ENCODE peak calls at places on chromosomes 1 and 21, in six cellular contexts. R is stimulated activated CD4-positive, alpha-beta T cell treated with anti-CD3 and anti-CD28 coated beads, Interleukin-4, amount 100 ng/mL, for 48 hours; C is midbrain; S is SK-N-SH; Z is NCI-H460; O is stimulated activated CD8-positive, alpha-beta memory T cell treated with anti-CD3 and anti-CD28 coated beads, Interleukin-15, amount 100 ng/mL, for 4 hours. P is an unnamed sample.

GRCh38 chr1:91735266-91735845 is 150.6 kb downstream of the TGFBR3 start:
- DNase-seq in R (no peak), C (no peak), S (no peak), Z (no peak), O (no peak), P (no peak)

GRCh38 chr1:220221670-220222069 is 50.6 kb downstream of the RAB3GAP2 start:
- DNase-seq in R (no peak), C (no peak), S (no peak), Z (no peak), O (no peak), P (no peak)

GRCh38 chr1:89949991-89950624 is 44.8 kb upstream of the ZNF326 start:
- DNase-seq in R (no peak), C (no peak), S (no peak), Z (no peak), O (no peak), P (no peak)

GRCh38 chr1:87135313-87135712 is 193.4 kb upstream of the LMO4 start:
- DNase-seq in R (no peak), C (peak; percentile 51), S (no peak), Z (no peak), O (no peak), P (no peak)

GRCh38 chr1:160567858-160568682 is 11.2 kb downstream of the CD84 start:
- DNase-seq in R (peak; percentile 66), C (no peak), S (no peak), Z (no peak), O (peak; percentile 72), P (no peak)

GRCh38 chr1:40078512-40079333 is 18.3 kb downstream of the PPT1 start:
- DNase-seq in R (peak; percentile 37), C (peak; percentile 27), S (peak; percentile 70), Z (peak; percentile 63), O (no peak), P (no peak)

GRCh38 chr1:158931055-158931737 is at the start of gene PYHIN1:
- DNase-seq in R (no peak), C (no peak), S (no peak), Z (no peak), O (peak; percentile 8), P (no peak)

GRCh38 chr21:43284238-43284637 is 115.4 kb downstream of the CRYAA start:
- DNase-seq in R (no peak), C (no peak), S (no peak), Z (no peak), O (no peak), P (no peak)

GRCh38 chr1:184770176-184770575 is 15.5 kb upstream of the EDEM3 start:
- DNase-seq in R (no peak), C (no peak), S (no peak), Z (no peak), O (no peak), P (no peak)

GRCh38 chr1:109873278-109874175 is 37.1 kb upstream of the CSF1 start:
- DNase-seq in R (no peak), C (no peak), S (no peak), Z (no peak), O (no peak), P (no peak)

GRCh38 chr1:228697209-228698016 is 37.9 kb upstream of the RHOU start:
- DNase-seq in R (no peak), C (peak; percentile 30), S (peak; percentile 37), Z (peak; percentile 19), O (no peak), P (no peak)

GRCh38 chr1:224733021-224733911 is 117.1 kb downstream of the CNIH3 start:
- DNase-seq in R (no peak), C (no peak), S (peak; percentile 73), Z (no peak), O (no peak), P (no peak)

GRCh38 chr1:206674745-206675175 is 9.9 kb upstream of the MAPKAPK2 start:
- DNase-seq in R (no peak), C (no peak), S (no peak), Z (peak; percentile 38), O (no peak), P (no peak)

GRCh38 chr1:6359568-6360496 is 33.7 kb downstream of the ACOT7 start:
- DNase-seq in R (peak; percentile 30), C (no peak), S (peak; percentile 81), Z (peak; percentile 26), O (peak; percentile 21), P (no peak)

GRCh38 chr1:169103443-169103842 is 3.0 kb upstream of the ATP1B1 start:
- DNase-seq in R (no peak), C (no peak), S (no peak), Z (no peak), O (no peak), P (no peak)

GRCh38 chr1:31848381-31848897 is 32.6 kb upstream of the SPOCD1 start:
- DNase-seq in R (no peak), C (no peak), S (no peak), Z (no peak), O (peak; percentile 39), P (no peak)

GRCh38 chr21:41740604-41741252 is 26.1 kb downstream of the RIPK4 start:
- DNase-seq in R (no peak), C (no peak), S (no peak), Z (no peak), O (no peak), P (no peak)

GRCh38 chr1:65953170-65953569 is 160.5 kb downstream of the PDE4B start:
- DNase-seq in R (no peak), C (no peak), S (no peak), Z (no peak), O (no peak), P (no peak)

GRCh38 chr21:44763451-44764318 is 37.9 kb downstream of the UBE2G2 start:
- DNase-seq in R (no peak), C (no peak), S (no peak), Z (no peak), O (no peak), P (no peak)

GRCh38 chr1:33426906-33427305 is 4.0 kb downstream of the PHC2 start:
- DNase-seq in R (no peak), C (no peak), S (no peak), Z (no peak), O (no peak), P (no peak)

GRCh38 chr1:99004270-99005141 is at the start of gene PLPPR5:
- DNase-seq in R (no peak), C (no peak), S (peak; percentile 86), Z (no peak), O (no peak), P (no peak)

GRCh38 chr1:232509570-232509969 is 120.4 kb downstream of the SIPA1L2 start:
- DNase-seq in R (no peak), C (no peak), S (no peak), Z (no peak), O (no peak), P (no peak)

GRCh38 chr1:165696625-165697100 is 1.7 kb downstream of the ALDH9A1 start:
- DNase-seq in R (no peak), C (peak; percentile 69), S (no peak), Z (no peak), O (no peak), P (no peak)

GRCh38 chr1:64186138-64186897 is 17.1 kb upstream of the UBE2U start:
- DNase-seq in R (no peak), C (no peak), S (no peak), Z (no peak), O (no peak), P (no peak)

GRCh38 chr1:94095112-94095637 is 25.8 kb downstream of the ABCA4 start:
- DNase-seq in R (no peak), C (peak; percentile 33), S (no peak), Z (no peak), O (no peak), P (no peak)

GRCh38 chr1:40792036-40792435 is 8.4 kb downstream of the KCNQ4 start:
- DNase-seq in R (no peak), C (no peak), S (no peak), Z (no peak), O (no peak), P (no peak)

GRCh38 chr1:29974345-29974744 is 738.0 kb downstream of the PTPRU start:
- DNase-seq in R (no peak), C (no peak), S (no peak), Z (no peak), O (no peak), P (no peak)